ENCODE peak calls at places on chromosomes 5 and 9, in six cellular contexts. K is activated T-cell treated with anti-CD3 and anti-CD28 coated beads for 1 hour; V is tibial artery; S is EH; Y is CD4-positive, alpha-beta T cell; N is aorta. R is an unnamed sample.

GRCh38 chr9:129481824-129482511 is 138.9 kb downstream of the C9orf50 start:
- DNase-seq in K (no peak), V (peak; percentile 79), S (peak; percentile 72), Y (no peak), N (peak; percentile 83), R (no peak)

GRCh38 chr5:43608406-43608805 is 5.4 kb downstream of the NNT start:
- DNase-seq in K (no peak), V (no peak), S (peak; percentile 1), Y (no peak), N (no peak), R (no peak)

GRCh38 chr5:149203896-149204544 is 62.7 kb downstream of the ABLIM3 start:
- DNase-seq in K (no peak), V (no peak), S (peak; percentile 73), Y (no peak), N (no peak), R (no peak)

GRCh38 chr5:45385321-45386058 is 310.7 kb downstream of the HCN1 start:
- DNase-seq in K (no peak), V (no peak), S (peak; percentile 58), Y (no peak), N (no peak), R (no peak)

GRCh38 chr9:96484521-96484931 is 34.6 kb downstream of the HABP4 start:
- DNase-seq in K (no peak), V (no peak), S (peak; percentile 39), Y (no peak), N (no peak), R (no peak)

GRCh38 chr5:122515709-122516431 is 203.8 kb downstream of the SNCAIP start:
- DNase-seq in K (no peak), V (peak; percentile 69), S (peak; percentile 70), Y (no peak), N (no peak), R (peak; percentile 67)

GRCh38 chr9:79763861-79764260 is 192.1 kb downstream of the TLE4 start:
- DNase-seq in K (no peak), V (no peak), S (no peak), Y (no peak), N (no peak), R (peak; percentile 70)

GRCh38 chr9:20728493-20729220 is 44.6 kb downstream of the FOCAD start:
- DNase-seq in K (no peak), V (no peak), S (peak; percentile 44), Y (no peak), N (no peak), R (no peak)

GRCh38 chr5:34526682-34527305 is 129.3 kb upstream of the RAI14 start:
- DNase-seq in K (no peak), V (no peak), S (no peak), Y (no peak), N (no peak), R (no peak)

GRCh38 chr9:118829334-118829733 is 539.9 kb downstream of the BRINP1 start:
- DNase-seq in K (no peak), V (no peak), S (peak; percentile 11), Y (no peak), N (no peak), R (no peak)

GRCh38 chr9:94921072-94921471 is 194.6 kb downstream of the AOPEP start:
- DNase-seq in K (no peak), V (no peak), S (peak; percentile 89), Y (no peak), N (peak; percentile 87), R (peak; percentile 62)

GRCh38 chr5:128241071-128241695 is 157.6 kb downstream of the SLC12A2 start:
- DNase-seq in K (no peak), V (no peak), S (peak; percentile 34), Y (no peak), N (no peak), R (no peak)

GRCh38 chr5:95178046-95178651 is 106.7 kb downstream of the MCTP1 start:
- DNase-seq in K (no peak), V (no peak), S (peak; percentile 16), Y (no peak), N (no peak), R (no peak)

GRCh38 chr5:38926121-38926520 is 80.3 kb downstream of the OSMR start:
- DNase-seq in K (no peak), V (no peak), S (peak; percentile 84), Y (no peak), N (no peak), R (no peak)

GRCh38 chr9:111533099-111533785 is 8.3 kb downstream of the ZNF483 start:
- DNase-seq in K (no peak), V (no peak), S (peak; percentile 22), Y (no peak), N (no peak), R (no peak)

GRCh38 chr5:603081-603998 is 8.8 kb upstream of the CEP72 start:
- DNase-seq in K (no peak), V (peak; percentile 61), S (no peak), Y (no peak), N (peak; percentile 71), R (peak; percentile 62)

GRCh38 chr9:6479959-6480358 is 67.0 kb downstream of the UHRF2 start:
- DNase-seq in K (no peak), V (no peak), S (no peak), Y (no peak), N (no peak), R (no peak)

GRCh38 chr5:93622240-93622885 is 39.3 kb downstream of the NR2F1 start:
- DNase-seq in K (no peak), V (no peak), S (peak; percentile 50), Y (no peak), N (no peak), R (no peak)

GRCh38 chr5:34834794-34835089 is 4.2 kb upstream of the TTC23L start:
- DNase-seq in K (no peak), V (no peak), S (no peak), Y (no peak), N (no peak), R (no peak)